ENCODE peak calls at places on chromosomes 13 and 19, in seven cellular contexts. Q, K, T, H, M, G and L are unnamed samples.

GRCh38 chr13:24356270-24356669 is 46.9 kb downstream of the C1QTNF9 start:
- DNase-seq in Q (no peak), K (no peak), T (no peak), H (no peak), M (no peak), G (no peak), L (no peak)

GRCh38 chr19:11736696-11737095 is 2.0 kb downstream of the ZNF823 start:
- DNase-seq in Q (peak), K (peak), T (peak), H (no peak), M (no peak), G (peak), L (no peak)

GRCh38 chr19:39408392-39409206 is 2.0 kb downstream of the ZFP36 start:
- DNase-seq in Q (no peak), K (no peak), T (no peak), H (peak), M (no peak), G (peak), L (no peak)

GRCh38 chr13:99985886-99986527 is 4.4 kb downstream of the ZIC2 start:
- DNase-seq in Q (no peak), K (no peak), T (no peak), H (no peak), M (no peak), G (no peak), L (no peak)

GRCh38 chr19:37551123-37551993 is 43.2 kb downstream of the ZNF571 start:
- DNase-seq in Q (peak), K (no peak), T (peak), H (peak), M (no peak), G (peak), L (no peak)

GRCh38 chr19:3270908-3271307 is 46.4 kb downstream of the CELF5 start:
- DNase-seq in Q (no peak), K (peak), T (peak), H (peak), M (peak), G (peak), L (peak)

GRCh38 chr19:6890421-6890913 is 3.1 kb downstream of the ADGRE1 start:
- DNase-seq in Q (no peak), K (no peak), T (no peak), H (peak), M (no peak), G (no peak), L (no peak)

GRCh38 chr13:48066310-48066989 is 28.5 kb downstream of the MED4 start:
- DNase-seq in Q (no peak), K (no peak), T (no peak), H (no peak), M (no peak), G (peak), L (peak)

GRCh38 chr13:73989244-73989843 is 144.9 kb downstream of the KLF12 start:
- DNase-seq in Q (no peak), K (no peak), T (no peak), H (no peak), M (no peak), G (no peak), L (no peak)

GRCh38 chr13:80923907-80924306 is 583.0 kb upstream of the SPRY2 start:
- DNase-seq in Q (no peak), K (no peak), T (no peak), H (no peak), M (no peak), G (peak), L (no peak)

GRCh38 chr13:23667750-23668149 is 97.5 kb downstream of the TNFRSF19 start:
- DNase-seq in Q (no peak), K (no peak), T (no peak), H (no peak), M (no peak), G (no peak), L (no peak)

GRCh38 chr19:55487884-55488687 is at the start of gene SSC5D:
- DNase-seq in Q (peak), K (no peak), T (no peak), H (no peak), M (no peak), G (no peak), L (no peak)

GRCh38 chr19:6811906-6812305 is 39.4 kb downstream of the VAV1 start:
- DNase-seq in Q (no peak), K (no peak), T (no peak), H (peak), M (peak), G (peak), L (peak)

GRCh38 chr19:45113628-45114027 is 20.6 kb downstream of the PPP1R37 start:
- DNase-seq in Q (no peak), K (peak), T (no peak), H (no peak), M (no peak), G (no peak), L (peak)

GRCh38 chr13:109331898-109332297 is 454.5 kb downstream of the IRS2 start:
- DNase-seq in Q (no peak), K (peak), T (no peak), H (no peak), M (no peak), G (no peak), L (no peak)

GRCh38 chr19:38204728-38205127 is 19.3 kb downstream of the DPF1 start:
- DNase-seq in Q (no peak), K (peak), T (no peak), H (no peak), M (no peak), G (no peak), L (no peak)

GRCh38 chr19:6172074-6172863 is 36.8 kb downstream of the ACSBG2 start:
- DNase-seq in Q (no peak), K (no peak), T (no peak), H (no peak), M (no peak), G (no peak), L (no peak)

GRCh38 chr13:113912596-113912995 is 48.7 kb upstream of the GAS6 start:
- DNase-seq in Q (no peak), K (no peak), T (no peak), H (no peak), M (no peak), G (no peak), L (no peak)